ENCODE peak calls at places on chromosomes 6 and 20, in eight cellular contexts. M, S, Q, C, F, U, X and D are unnamed samples.

GRCh38 chr20:10297684-10298240 is 79.1 kb downstream of the SNAP25 start:
- DNase-seq in M (no peak), S (peak; percentile 2), Q (no peak), C (no peak), F (no peak), U (no peak), X (no peak), D (no peak)

GRCh38 chr6:144140859-144141258 is 9.5 kb upstream of the STX11 start:
- DNase-seq in M (no peak), S (no peak), Q (no peak), C (no peak), F (no peak), U (no peak), X (no peak), D (no peak)

GRCh38 chr6:158313989-158314388 is 1.7 kb downstream of the TULP4 start:
- DNase-seq in M (no peak), S (no peak), Q (no peak), C (no peak), F (no peak), U (no peak), X (no peak), D (peak; percentile 22)

GRCh38 chr20:18030020-18030419 is 27.7 kb downstream of the OVOL2 start:
- DNase-seq in M (no peak), S (no peak), Q (no peak), C (no peak), F (no peak), U (no peak), X (no peak), D (no peak)

GRCh38 chr20:445514-446336 is 16.6 kb downstream of the TBC1D20 start:
- DNase-seq in M (no peak), S (peak; percentile 58), Q (no peak), C (peak; percentile 24), F (no peak), U (no peak), X (no peak), D (no peak)

GRCh38 chr6:98847392-98847766 is 13.0 kb downstream of the POU3F2 start:
- DNase-seq in M (no peak), S (no peak), Q (no peak), C (no peak), F (no peak), U (no peak), X (no peak), D (no peak)

GRCh38 chr6:79782775-79783174 is 151.6 kb downstream of the SH3BGRL2 start:
- DNase-seq in M (no peak), S (no peak), Q (no peak), C (no peak), F (no peak), U (no peak), X (no peak), D (no peak)

GRCh38 chr20:17541996-17542395 is 10.8 kb upstream of the BFSP1 start:
- DNase-seq in M (no peak), S (peak; percentile 58), Q (no peak), C (no peak), F (no peak), U (no peak), X (no peak), D (no peak)

GRCh38 chr20:14925286-14925685 is 587.9 kb upstream of the FLRT3 start:
- DNase-seq in M (no peak), S (no peak), Q (no peak), C (no peak), F (no peak), U (no peak), X (no peak), D (no peak)

GRCh38 chr6:52839124-52840055 is 1.2 kb downstream of the GSTA5 start:
- DNase-seq in M (peak; percentile 18), S (peak; percentile 40), Q (peak; percentile 16), C (peak; percentile 76), F (no peak), U (no peak), X (peak; percentile 67), D (peak; percentile 74)

GRCh38 chr20:1661542-1662299 is 4.1 kb upstream of the SIRPG start:
- DNase-seq in M (no peak), S (no peak), Q (no peak), C (no peak), F (no peak), U (no peak), X (no peak), D (no peak)

GRCh38 chr6:113461153-113461897 is 395.8 kb upstream of the MARCKS start:
- DNase-seq in M (no peak), S (no peak), Q (no peak), C (no peak), F (no peak), U (no peak), X (no peak), D (no peak)

GRCh38 chr20:45153756-45154155 is 20.9 kb upstream of the PI3 start:
- DNase-seq in M (no peak), S (no peak), Q (no peak), C (no peak), F (no peak), U (no peak), X (no peak), D (no peak)

GRCh38 chr20:50716518-50716917 is 14.9 kb upstream of the PARD6B start:
- DNase-seq in M (no peak), S (no peak), Q (no peak), C (no peak), F (no peak), U (no peak), X (no peak), D (no peak)

GRCh38 chr20:22905667-22906066 is 129.4 kb upstream of the SSTR4 start:
- DNase-seq in M (peak; percentile 61), S (no peak), Q (peak; percentile 62), C (no peak), F (peak; percentile 19), U (peak; percentile 58), X (no peak), D (peak; percentile 58)

GRCh38 chr20:57013741-57014140 is 252.7 kb downstream of the BMP7 start:
- DNase-seq in M (no peak), S (peak; percentile 32), Q (no peak), C (no peak), F (no peak), U (no peak), X (no peak), D (peak; percentile 27)

GRCh38 chr6:134379086-134379485 is 61.2 kb upstream of the SGK1 start:
- DNase-seq in M (no peak), S (peak; percentile 78), Q (no peak), C (no peak), F (no peak), U (no peak), X (peak; percentile 71), D (peak; percentile 73)

GRCh38 chr20:61919675-61920365 is 145.9 kb downstream of the TAF4 start:
- DNase-seq in M (no peak), S (no peak), Q (no peak), C (no peak), F (no peak), U (no peak), X (no peak), D (no peak)

GRCh38 chr20:41697861-41698559 is 79.8 kb upstream of the CHD6 start:
- DNase-seq in M (peak; percentile 17), S (no peak), Q (no peak), C (peak; percentile 31), F (no peak), U (no peak), X (no peak), D (peak; percentile 21)

GRCh38 chr20:433300-433975 is 25.3 kb downstream of the RBCK1 start:
- DNase-seq in M (no peak), S (no peak), Q (no peak), C (no peak), F (no peak), U (no peak), X (no peak), D (no peak)

GRCh38 chr6:118252474-118252873 is 295.6 kb upstream of the PLN start:
- DNase-seq in M (no peak), S (no peak), Q (no peak), C (no peak), F (no peak), U (no peak), X (no peak), D (no peak)
- TF ChIP-seq CTCF in M (no peak), S (no peak), Q (no peak), C (no peak), F (no peak), U (no peak), X (no peak), D (no peak)

GRCh38 chr6:339480-339879 is 47.2 kb downstream of the DUSP22 start:
- DNase-seq in M (no peak), S (no peak), Q (no peak), C (no peak), F (no peak), U (no peak), X (no peak), D (no peak)
- H3K4me3 ChIP-seq in M (no peak overlapping the region), S (no peak overlapping the region), Q (no peak overlapping the region), C (no peak overlapping the region), F (no peak overlapping the region), U (no peak overlapping the region), X (no peak overlapping the region), D (no peak overlapping the region)

DNA sequence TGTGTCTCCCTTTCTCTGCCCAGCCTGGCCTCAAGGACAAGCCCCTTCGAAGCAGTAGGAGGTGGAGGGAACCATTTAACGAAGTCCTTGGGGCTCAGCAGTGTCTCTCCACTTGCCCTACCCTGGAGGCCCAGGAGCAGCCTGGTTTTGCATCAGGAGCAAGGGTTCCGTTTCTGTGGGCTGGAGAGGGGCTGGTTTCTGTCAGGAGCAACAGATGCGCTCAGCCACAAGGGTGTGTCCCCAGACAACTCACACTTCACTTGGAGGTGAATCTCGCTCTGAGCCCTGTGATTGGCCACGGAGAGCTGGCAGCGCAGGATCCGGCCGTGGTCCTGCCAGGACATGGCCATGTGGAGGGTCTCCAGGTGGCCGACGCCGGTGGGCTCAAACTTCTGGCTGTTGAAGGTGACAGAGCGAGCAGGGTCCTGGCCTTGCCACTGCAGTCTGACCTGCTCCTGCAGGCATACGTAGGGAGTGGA is 6.9 kb downstream of the SIGLEC1 start:
- DNase-seq in M (no peak), S (no peak), Q (no peak), C (no peak), F (no peak), U (no peak), X (no peak), D (no peak)
- TF ChIP-seq POLR2A in M (no peak), S (no peak), Q (no peak), C (no peak), F (no peak), U (no peak), X (no peak), D (no peak)

GRCh38 chr20:49649672-49650071 is 64.0 kb downstream of the B4GALT5 start:
- DNase-seq in M (no peak), S (no peak), Q (no peak), C (no peak), F (no peak), U (no peak), X (no peak), D (no peak)

GRCh38 chr20:49646528-49646927 is 67.2 kb downstream of the B4GALT5 start:
- DNase-seq in M (no peak), S (no peak), Q (no peak), C (no peak), F (no peak), U (no peak), X (no peak), D (no peak)

GRCh38 chr20:49644980-49645565 is 68.6 kb downstream of the B4GALT5 start:
- DNase-seq in M (no peak), S (no peak), Q (no peak), C (no peak), F (no peak), U (no peak), X (no peak), D (no peak)

GRCh38 chr20:49646126-49646525 is 67.6 kb downstream of the B4GALT5 start:
- DNase-seq in M (no peak), S (no peak), Q (no peak), C (no peak), F (no peak), U (no peak), X (no peak), D (no peak)

GRCh38 chr20:49647509-49647908 is 66.2 kb downstream of the B4GALT5 start:
- DNase-seq in M (no peak), S (no peak), Q (no peak), C (peak; percentile 46), F (no peak), U (no peak), X (no peak), D (no peak)
- TF ChIP-seq CTCF in M (no peak), S (no peak), Q (no peak), C (no peak), F (no peak), U (no peak), X (no peak), D (no peak)